ENCODE peak calls at places on chromosome 17, in seven cellular contexts. D is H9, X is neuronal stem cell, P is mesendoderm, S is IMR-90, H is trophoblast cell, J is mesenchymal stem cell. T is an unnamed sample.

GRCh38 chr17:67624886-67625656 is 92.7 kb upstream of the NOL11 start:
- DNase-seq in D (no peak), J (no peak), H (no peak), X (no peak), S (no peak), P (peak; percentile 8), T (no peak)

GRCh38 chr17:72440961-72441360 is 320.1 kb downstream of the SOX9 start:
- DNase-seq in H (no peak), P (no peak), X (no peak), J (no peak), S (no peak), D (no peak), T (no peak)

GRCh38 chr17:82023447-82024241 is 539 bp downstream of the LRRC45 start:
- DNase-seq in D (no peak), J (peak; percentile 43), H (no peak), X (no peak), P (peak; percentile 49), S (peak; percentile 8), T (no peak)

GRCh38 chr17:9001539-9001938 is 19.8 kb upstream of the NTN1 start:
- DNase-seq in D (no peak), S (no peak), X (no peak), J (no peak), H (no peak), P (no peak), T (no peak)

GRCh38 chr17:36851230-36851629 is 86.0 kb upstream of the LHX1 start:
- DNase-seq in P (no peak), D (no peak), S (peak; percentile 45), J (peak; percentile 40), H (no peak), X (no peak), T (no peak)

GRCh38 chr17:1000597-1001490 is 3.9 kb downstream of the TIMM22 start:
- DNase-seq in D (no peak), H (no peak), J (peak; percentile 88), X (no peak), P (peak; percentile 29), S (peak; percentile 74), T (no peak)

GRCh38 chr17:51486885-51487520 is 226.7 kb downstream of the UTP18 start:
- DNase-seq in X (no peak), P (no peak), D (no peak), S (no peak), H (no peak), J (no peak), T (no peak)

GRCh38 chr17:36816889-36817288 is 120.4 kb upstream of the LHX1 start:
- DNase-seq in H (no peak), J (no peak), S (no peak), P (no peak), X (no peak), D (no peak), T (no peak)

GRCh38 chr17:81285894-81286293 is 9.2 kb downstream of the SLC38A10 start:
- DNase-seq in H (no peak), X (no peak), J (no peak), P (no peak), D (no peak), S (no peak), T (no peak)

GRCh38 chr17:5592382-5592781 is 8.1 kb upstream of the NLRP1 start:
- DNase-seq in J (peak; percentile 56), X (peak; percentile 50), S (peak; percentile 44), D (peak; percentile 30), H (no peak), P (peak; percentile 70), T (no peak)

GRCh38 chr17:35073991-35074627 is 10.6 kb upstream of the RFFL start:
- DNase-seq in J (no peak), D (no peak), X (no peak), P (no peak), H (peak; percentile 79), S (no peak), T (no peak)

GRCh38 chr17:31412511-31412910 is 21.0 kb downstream of the RAB11FIP4 start:
- DNase-seq in X (no peak), D (peak; percentile 31), S (no peak), P (no peak), H (no peak), J (no peak), T (no peak)

GRCh38 chr17:2903193-2903974 is 107.1 kb downstream of the RAP1GAP2 start:
- DNase-seq in H (no peak), P (no peak), J (no peak), X (no peak), D (peak; percentile 36), S (no peak), T (no peak)

GRCh38 chr17:63675231-63675606 is 24.7 kb downstream of the LIMD2 start:
- DNase-seq in J (peak; percentile 33), D (peak; percentile 52), P (peak; percentile 86), S (no peak), X (no peak), H (no peak), T (no peak)

GRCh38 chr17:63679214-63679613 is 20.7 kb downstream of the LIMD2 start:
- DNase-seq in D (peak; percentile 71), P (peak; percentile 71), S (no peak), J (no peak), X (no peak), H (no peak), T (no peak)

GRCh38 chr17:63675607-63676539 is 24.1 kb downstream of the LIMD2 start:
- DNase-seq in J (peak; percentile 86), P (peak; percentile 83), X (no peak), H (no peak), S (peak; percentile 83), D (no peak), T (no peak)

GRCh38 chr17:63680700-63681099 is 19.2 kb downstream of the LIMD2 start:
- DNase-seq in H (no peak), D (no peak), J (no peak), P (no peak), S (no peak), X (no peak), T (no peak)

GRCh38 chr17:63676540-63676933 is 23.4 kb downstream of the LIMD2 start:
- DNase-seq in S (no peak), J (no peak), X (no peak), P (no peak), D (no peak), H (no peak), T (no peak)
- H2AK5ac ChIP-seq in S (no peak overlapping the region), J (no peak overlapping the region), X (no peak overlapping the region), P (no peak overlapping the region), D (no peak overlapping the region), H (no peak overlapping the region), T (no peak overlapping the region)

DNA sequence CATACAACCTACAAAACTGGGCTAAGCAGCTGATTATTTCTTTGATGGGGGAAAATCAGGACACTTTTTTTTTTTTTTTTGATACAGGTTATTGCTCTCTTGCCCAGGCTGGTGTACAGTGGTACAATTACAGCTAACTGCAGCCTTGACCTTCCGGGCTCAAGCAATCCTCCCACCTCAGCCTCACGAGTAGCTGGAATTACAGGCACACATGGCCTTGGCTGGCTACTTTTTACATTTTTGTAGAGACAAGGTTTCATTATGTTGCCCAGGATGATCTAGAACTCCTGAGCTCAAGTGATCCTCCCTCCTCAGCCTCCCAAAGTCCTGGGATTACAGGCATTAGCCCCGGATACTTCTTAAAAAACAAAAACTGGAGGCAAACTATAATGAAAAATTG is 20.6 kb upstream of the TMEM97 start:
- DNase-seq in J (no peak), H (no peak), P (no peak), X (no peak), S (no peak), D (no peak), T (no peak)
- H2AK5ac ChIP-seq in J (no peak overlapping the region), H (no peak overlapping the region), P (no peak overlapping the region), X (no peak overlapping the region), S (no peak overlapping the region), D (no peak overlapping the region), T (no peak overlapping the region)

GRCh38 chr17:73683788-73684582 is 39.7 kb upstream of the SDK2 start:
- DNase-seq in S (no peak), P (no peak), X (no peak), J (no peak), H (no peak), D (no peak), T (no peak)
- H2AK5ac ChIP-seq in S (no peak overlapping the region), P (no peak overlapping the region), X (no peak overlapping the region), J (no peak overlapping the region), H (no peak overlapping the region), D (no peak overlapping the region), T (no peak overlapping the region)

GRCh38 chr17:60163108-60163784 is 13.5 kb downstream of the CA4 start:
- DNase-seq in H (no peak), P (no peak), S (no peak), X (no peak), D (peak; percentile 76), J (no peak), T (peak; percentile 59)

GRCh38 chr17:60165976-60166375 is 16.2 kb downstream of the CA4 start:
- DNase-seq in X (no peak), P (peak; percentile 51), J (no peak), D (no peak), S (no peak), H (no peak), T (no peak)

GRCh38 chr17:60164697-60165096 is 14.9 kb downstream of the CA4 start:
- DNase-seq in H (no peak), P (no peak), D (no peak), J (no peak), S (no peak), X (no peak), T (no peak)

GRCh38 chr17:60165223-60165622 is 15.4 kb downstream of the CA4 start:
- DNase-seq in J (no peak), X (no peak), S (no peak), D (no peak), P (no peak), H (no peak), T (no peak)

DNA sequence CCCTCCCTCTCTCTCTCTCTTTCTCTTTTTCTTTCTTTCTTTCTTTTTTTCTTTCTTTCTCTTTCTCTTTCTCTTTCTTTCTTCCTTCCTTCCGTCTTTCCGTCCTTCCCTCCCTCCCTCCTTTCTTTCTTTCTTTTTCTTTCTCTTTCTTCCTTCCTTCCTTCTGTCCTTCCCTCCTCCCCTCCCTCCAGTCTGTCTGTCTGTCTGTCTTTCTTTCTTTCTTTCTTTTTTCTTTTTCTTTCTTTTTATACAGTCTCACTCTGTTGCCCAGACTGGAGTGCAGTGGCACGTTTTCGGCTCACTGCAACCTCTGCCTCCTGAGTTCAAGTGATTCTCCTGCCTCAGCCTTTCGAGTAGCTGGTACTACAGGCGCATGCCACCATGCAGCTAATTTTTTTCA is 14.4 kb downstream of the CA4 start:
- DNase-seq in D (no peak), X (no peak), S (no peak), J (no peak), H (no peak), P (no peak), T (no peak)
- H2AK5ac ChIP-seq in D (no peak overlapping the region), X (no peak overlapping the region), S (no peak overlapping the region), J (no peak overlapping the region), H (no peak overlapping the region), P (no peak overlapping the region), T (no peak overlapping the region)

GRCh38 chr17:40475234-40476210 is 25.9 kb downstream of the TNS4 start:
- DNase-seq in X (no peak), J (no peak), H (no peak), D (peak; percentile 57), P (no peak), S (no peak), T (no peak)
- H2AK5ac ChIP-seq in X (peak overlapping the region; percentile 23), J (peak overlapping the region; percentile 1), H (no peak overlapping the region), D (no peak overlapping the region), P (no peak overlapping the region), S (peak overlapping the region; percentile 96), T (no peak overlapping the region)

GRCh38 chr17:44253021-44253420 is 14.9 kb downstream of the SLC4A1 start:
- DNase-seq in H (no peak), D (no peak), P (no peak), X (no peak), S (no peak), J (no peak), T (no peak)
- H2AK5ac ChIP-seq in H (no peak overlapping the region), D (no peak overlapping the region), P (no peak overlapping the region), X (peak overlapping the region; percentile 20), S (no peak overlapping the region), J (no peak overlapping the region), T (no peak overlapping the region)